ENCODE peak calls at places on chromosomes 7 and 10, in five cellular contexts. Q is neural crest cell, L is MM.1S, G is A549, B is A673. F is an unnamed sample.

GRCh38 chr10:21517134-21517982 is 8.1 kb downstream of the SKIDA1 start:
- DNase-seq in Q (no peak), L (peak; percentile 68), G (peak; percentile 56), B (peak; percentile 86), F (no peak)

GRCh38 chr10:927131-927530 is 4.4 kb downstream of the LARP4B start:
- DNase-seq in Q (no peak), L (no peak), G (no peak), B (no peak), F (no peak)

GRCh38 chr10:72097448-72098300 is 9.3 kb upstream of the SPOCK2 start:
- DNase-seq in Q (no peak), L (no peak), G (peak; percentile 73), B (no peak), F (no peak)

GRCh38 chr7:150947761-150948680 is 30.1 kb downstream of the KCNH2 start:
- DNase-seq in Q (no peak), L (no peak), G (no peak), B (no peak), F (no peak)

GRCh38 chr10:45410489-45410806 is 36.4 kb downstream of the ALOX5 start:
- DNase-seq in Q (no peak), L (no peak), G (no peak), B (no peak), F (no peak)

GRCh38 chr10:76284351-76284750 is 852.9 kb downstream of the LRMDA start:
- DNase-seq in Q (no peak), L (no peak), G (no peak), B (no peak), F (no peak)

GRCh38 chr10:74177140-74177677 is 26.2 kb downstream of the ADK start:
- DNase-seq in Q (no peak), L (no peak), G (no peak), B (no peak), F (peak; percentile 49)

GRCh38 chr10:88281592-88282268 is 301.4 kb downstream of the RNLS start:
- DNase-seq in Q (no peak), L (no peak), G (no peak), B (no peak), F (no peak)

GRCh38 chr7:111392976-111393762 is 169.1 kb downstream of the IMMP2L start:
- DNase-seq in Q (no peak), L (no peak), G (no peak), B (peak; percentile 79), F (no peak)

GRCh38 chr10:63264852-63265617 is 131.9 kb downstream of the NRBF2 start:
- DNase-seq in Q (no peak), L (peak; percentile 51), G (peak; percentile 14), B (peak; percentile 80), F (no peak)

GRCh38 chr7:3922175-3922635 is 621.2 kb downstream of the SDK1 start:
- DNase-seq in Q (peak; percentile 23), L (peak; percentile 11), G (peak; percentile 56), B (peak; percentile 91), F (no peak)

GRCh38 chr10:44310762-44311562 is 73.9 kb downstream of the CXCL12 start:
- DNase-seq in Q (peak; percentile 86), L (peak; percentile 61), G (peak; percentile 35), B (peak; percentile 47), F (peak; percentile 88)

DNA sequence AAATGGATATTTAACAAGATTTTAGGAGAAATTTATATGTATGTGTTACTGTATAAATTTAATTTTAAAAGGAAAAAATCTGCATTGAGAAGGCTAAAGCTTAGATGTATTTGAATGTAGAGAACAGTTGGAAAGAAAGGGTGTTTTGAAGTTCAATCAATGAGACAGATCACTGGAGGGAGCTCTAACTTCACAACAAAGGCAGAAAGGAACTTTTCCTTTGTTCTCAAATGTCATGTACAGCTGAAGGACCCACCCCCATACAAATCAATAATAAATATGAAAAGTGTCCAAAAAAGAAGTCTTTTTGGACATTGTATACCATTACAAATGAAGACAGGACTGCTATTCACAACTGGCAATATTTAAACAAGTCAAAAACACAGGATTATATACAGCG is 403.4 kb downstream of the DNAJB9 start:
- DNase-seq in Q (no peak), L (no peak), G (no peak), B (peak; percentile 49), F (no peak)
- TF ChIP-seq CTCF in Q (peak; percentile 71), L (peak; percentile 27), G (peak; percentile 28), B (peak; percentile 62), F (no peak)

GRCh38 chr10:48336978-48337599 is 30.6 kb downstream of the MAPK8 start:
- DNase-seq in Q (no peak), L (no peak), G (no peak), B (no peak), F (peak; percentile 34)
- TF ChIP-seq CTCF in Q (no peak), L (no peak), G (no peak), B (no peak), F (no peak)

GRCh38 chr7:98168904-98169621 is 42.2 kb upstream of the BHLHA15 start:
- DNase-seq in Q (no peak), L (no peak), G (no peak), B (no peak), F (no peak)
- TF ChIP-seq CTCF in Q (peak; percentile 37), L (no peak), G (no peak), B (no peak), F (no peak)

GRCh38 chr10:131775833-131776232 is 125.0 kb upstream of the PPP2R2D start:
- DNase-seq in Q (no peak), L (no peak), G (no peak), B (no peak), F (no peak)

GRCh38 chr10:131777921-131778320 is 122.9 kb upstream of the PPP2R2D start:
- DNase-seq in Q (no peak), L (no peak), G (no peak), B (no peak), F (no peak)

GRCh38 chr10:131776496-131776895 is 124.3 kb upstream of the PPP2R2D start:
- DNase-seq in Q (no peak), L (no peak), G (no peak), B (no peak), F (no peak)

GRCh38 chr10:131778385-131778784 is 122.4 kb upstream of the PPP2R2D start:
- DNase-seq in Q (no peak), L (no peak), G (no peak), B (no peak), F (no peak)

GRCh38 chr10:131777162-131777561 is 123.6 kb upstream of the PPP2R2D start:
- DNase-seq in Q (no peak), L (no peak), G (no peak), B (no peak), F (no peak)
- TF ChIP-seq CTCF in Q (no peak), L (no peak), G (no peak), B (no peak), F (no peak)

F was measured in GM13976.